ENCODE peak calls at places on chromosomes 16 and 17, in eight cellular contexts. E, U, H, I, L, O, F and C are unnamed samples.

GRCh38 chr17:74815671-74816370 is 39.7 kb upstream of the NAT9 start:
- DNase-seq in H (no peak), O (no peak), I (no peak), E (no peak), L (no peak), F (no peak), U (no peak), C (peak)

GRCh38 chr16:66977341-66978113 is 10.9 kb upstream of the CES4A start:
- DNase-seq in E (peak), O (peak), U (peak), I (peak), L (peak), H (peak), F (peak), C (peak)

GRCh38 chr16:58458634-58459343 is 41.2 kb upstream of the NDRG4 start:
- DNase-seq in I (no peak), E (no peak), L (no peak), F (no peak), O (no peak), H (no peak), U (no peak), C (no peak)

GRCh38 chr16:75062135-75062943 is 54.2 kb downstream of the LDHD start:
- DNase-seq in H (no peak), O (no peak), U (peak), E (peak), L (peak), F (no peak), I (peak), C (no peak)

GRCh38 chr17:68096111-68096510 is 60.6 kb downstream of the KPNA2 start:
- DNase-seq in F (no peak), I (no peak), H (no peak), E (no peak), O (no peak), U (no peak), L (no peak), C (no peak)

GRCh38 chr17:14305785-14306496 is 5.1 kb downstream of the HS3ST3B1 start:
- DNase-seq in F (no peak), U (no peak), L (no peak), O (no peak), I (no peak), E (no peak), H (no peak), C (no peak)

GRCh38 chr17:28240688-28241340 is 78.2 kb upstream of the TMEM97 start:
- DNase-seq in I (no peak), F (no peak), O (no peak), L (no peak), U (no peak), H (no peak), E (no peak), C (no peak)

GRCh38 chr16:1983544-1984346 is at the start of gene GFER:
- DNase-seq in E (peak), L (peak), I (peak), H (no peak), F (peak), O (peak), U (peak), C (peak)

GRCh38 chr17:12727881-12728280 is 61.4 kb upstream of the ARHGAP44 start:
- DNase-seq in L (no peak), H (no peak), I (no peak), F (no peak), E (peak), O (no peak), U (no peak), C (no peak)

GRCh38 chr17:14301279-14301760 is 439 bp downstream of the HS3ST3B1 start:
- DNase-seq in O (peak), E (no peak), L (no peak), H (no peak), F (no peak), I (no peak), U (peak), C (no peak)

GRCh38 chr17:14058051-14058450 is 11.3 kb upstream of the COX10 start:
- DNase-seq in F (no peak), H (no peak), U (no peak), I (no peak), L (no peak), E (peak), O (no peak), C (no peak)

GRCh38 chr17:40290629-40291296 is 3.1 kb downstream of the CDC6 start:
- DNase-seq in I (no peak), O (peak), F (no peak), U (no peak), H (no peak), L (no peak), E (peak), C (peak)

GRCh38 chr17:9342225-9342624 is 233.4 kb downstream of the STX8 start:
- DNase-seq in H (no peak), E (no peak), I (no peak), F (no peak), U (no peak), O (no peak), L (no peak), C (no peak)

GRCh38 chr17:64150237-64151015 is 20.5 kb upstream of the ERN1 start:
- DNase-seq in U (no peak), L (no peak), F (no peak), H (no peak), I (no peak), E (peak), O (no peak), C (no peak)

GRCh38 chr16:13919330-13919682 is 648 bp upstream of the ERCC4 start:
- DNase-seq in E (peak), I (no peak), H (no peak), F (no peak), O (peak), U (no peak), L (no peak), C (no peak)

GRCh38 chr16:502179-502943 is 25.2 kb upstream of the CAPN15 start:
- DNase-seq in O (no peak), F (no peak), H (no peak), U (no peak), E (no peak), I (no peak), L (no peak), C (no peak)

GRCh38 chr17:60804831-60805230 is 127.2 kb downstream of the BCAS3 start:
- DNase-seq in O (no peak), I (no peak), E (no peak), F (no peak), U (no peak), L (no peak), H (no peak), C (no peak)

GRCh38 chr17:71203953-71204352 is 916.9 kb upstream of the SOX9 start:
- DNase-seq in I (no peak), U (no peak), F (no peak), H (no peak), E (no peak), L (no peak), O (no peak), C (no peak)

GRCh38 chr17:75693500-75694481 is 26.7 kb downstream of the SAP30BP start:
- DNase-seq in I (peak), L (peak), U (peak), H (no peak), F (no peak), O (peak), E (peak), C (peak)

GRCh38 chr17:9241371-9241712 is 220.0 kb downstream of the NTN1 start:
- DNase-seq in H (no peak), F (no peak), L (no peak), O (no peak), U (peak), E (peak), I (peak), C (no peak)

GRCh38 chr16:50520451-50521245 is 27.5 kb upstream of the NKD1 start:
- DNase-seq in L (no peak), U (no peak), H (no peak), O (no peak), E (no peak), I (no peak), F (no peak), C (no peak)

GRCh38 chr17:78817123-78817522 is 23.5 kb downstream of the USP36 start:
- DNase-seq in F (peak), O (no peak), H (no peak), U (no peak), E (no peak), I (no peak), L (no peak), C (no peak)

GRCh38 chr17:27667656-27668487 is 36.9 kb downstream of the LGALS9 start:
- DNase-seq in H (no peak), F (no peak), I (no peak), O (no peak), L (no peak), U (no peak), E (no peak), C (no peak)

GRCh38 chr17:8253801-8254200 is 4.7 kb downstream of the PFAS start:
- DNase-seq in O (no peak), L (no peak), E (peak), F (no peak), U (no peak), H (no peak), I (no peak), C (peak)

GRCh38 chr16:27253526-27253930 is 15.0 kb downstream of the NSMCE1 start:
- DNase-seq in L (no peak), I (no peak), F (no peak), O (no peak), U (no peak), E (peak), H (no peak), C (peak)

GRCh38 chr16:55497558-55497957 is 11.3 kb upstream of the LPCAT2 start:
- DNase-seq in F (no peak), H (no peak), E (no peak), O (no peak), I (no peak), U (no peak), L (no peak), C (no peak)

GRCh38 chr17:31431795-31432658 is 40.6 kb downstream of the RAB11FIP4 start:
- DNase-seq in I (no peak), F (no peak), H (no peak), E (no peak), O (peak), U (no peak), L (no peak), C (no peak)

GRCh38 chr16:62548095-62548494 is 511.9 kb upstream of the CDH8 start:
- DNase-seq in L (no peak), I (no peak), F (no peak), U (no peak), H (no peak), E (no peak), O (no peak), C (no peak)

GRCh38 chr17:47119746-47120520 is 69.2 kb downstream of the CDC27 start:
- DNase-seq in E (no peak), U (no peak), L (no peak), O (no peak), F (no peak), I (no peak), H (no peak), C (no peak)

GRCh38 chr17:51059781-51060180 is 60.9 kb downstream of the SPAG9 start:
- DNase-seq in I (no peak), O (no peak), H (no peak), L (no peak), E (peak), F (no peak), U (no peak), C (no peak)

GRCh38 chr17:8366231-8366630 is 10.3 kb downstream of the KRABD2 start:
- DNase-seq in F (no peak), I (no peak), L (no peak), E (peak), O (no peak), U (no peak), H (no peak), C (peak)

GRCh38 chr17:74123866-74124265 is 79.6 kb upstream of the RPL38 start:
- DNase-seq in H (no peak), L (no peak), I (no peak), E (no peak), F (no peak), U (no peak), O (no peak), C (no peak)

GRCh38 chr17:62727916-62728672 is 80.0 kb downstream of the MARCHF10 start:
- DNase-seq in F (no peak), H (no peak), I (no peak), O (no peak), L (no peak), E (no peak), U (no peak), C (peak)

GRCh38 chr16:85535352-85536072 is 77.6 kb upstream of the GSE1 start:
- DNase-seq in O (no peak), F (no peak), U (no peak), H (no peak), I (no peak), L (no peak), E (no peak), C (no peak)

GRCh38 chr17:36731806-36732205 is 130.4 kb downstream of the MRM1 start:
- DNase-seq in O (peak), I (no peak), F (no peak), U (no peak), L (no peak), E (peak), H (no peak), C (no peak)

GRCh38 chr17:77449908-77450741 is 309.4 kb downstream of the SEC14L1 start:
- DNase-seq in L (peak), U (peak), E (peak), H (peak), I (peak), O (no peak), F (no peak), C (no peak)

GRCh38 chr16:29192329-29193247 is 207.7 kb downstream of the LAT start:
- DNase-seq in H (no peak), E (no peak), F (no peak), I (no peak), O (no peak), U (no peak), L (peak), C (no peak)

GRCh38 chr17:17356149-17356930 is 53.2 kb downstream of the NT5M start:
- DNase-seq in F (peak), I (peak), U (peak), O (peak), E (peak), L (peak), H (peak), C (peak)

GRCh38 chr17:64092952-64093451 is 36.9 kb downstream of the ERN1 start:
- DNase-seq in H (no peak), F (no peak), I (no peak), E (no peak), O (no peak), U (no peak), L (no peak), C (no peak)

GRCh38 chr16:1034230-1035065 is 38.1 kb upstream of the SSTR5 start:
- DNase-seq in U (no peak), L (no peak), F (no peak), O (no peak), E (no peak), H (no peak), I (no peak), C (no peak)